ENCODE peak calls at places on chromosomes 1 and 21, in seven cellular contexts. X, C, I, O, P, Z and Y are unnamed samples.

GRCh38 chr1:117657031-117657430 is 51.2 kb downstream of the TENT5C start:
- DNase-seq in X (no peak), Z (no peak), C (peak; percentile 45), P (peak; percentile 84), O (no peak), I (no peak), Y (no peak)

GRCh38 chr1:10733967-10734366 is 62.5 kb downstream of the CASZ1 start:
- DNase-seq in Z (no peak), X (no peak), I (no peak), O (no peak), C (no peak), P (no peak), Y (no peak)

GRCh38 chr1:51073456-51073855 is 28.6 kb upstream of the C1orf185 start:
- DNase-seq in C (no peak), Z (no peak), O (no peak), X (peak; percentile 30), P (no peak), I (no peak), Y (no peak)

GRCh38 chr1:62687903-62688686 is at the start of gene DOCK7:
- DNase-seq in X (peak; percentile 34), Z (peak; percentile 53), O (peak; percentile 47), P (peak; percentile 83), C (no peak), I (peak; percentile 90), Y (peak; percentile 31)

GRCh38 chr1:98210064-98210463 is 289.2 kb upstream of the DPYD start:
- DNase-seq in Z (no peak), P (peak; percentile 96), X (no peak), O (no peak), I (no peak), C (peak; percentile 17), Y (no peak)

GRCh38 chr21:40902299-40902698 is 55.3 kb upstream of the DSCAM start:
- DNase-seq in C (no peak), P (no peak), O (no peak), X (peak; percentile 98), I (no peak), Z (no peak), Y (no peak)

GRCh38 chr1:42017259-42017658 is 98.5 kb upstream of the HIVEP3 start:
- DNase-seq in Z (no peak), O (no peak), P (no peak), X (no peak), I (no peak), C (no peak), Y (no peak)

GRCh38 chr1:44646711-44647110 is 27.6 kb downstream of the TMEM53 start:
- DNase-seq in I (no peak), O (no peak), Z (no peak), P (no peak), X (no peak), C (no peak), Y (no peak)

GRCh38 chr1:79042117-79042516 is 35.6 kb upstream of the ADGRL4 start:
- DNase-seq in C (no peak), P (peak; percentile 61), Z (no peak), O (no peak), I (no peak), X (no peak), Y (no peak)

GRCh38 chr21:45834821-45835293 is 146.7 kb upstream of the COL6A1 start:
- DNase-seq in O (no peak), P (no peak), X (no peak), C (no peak), I (no peak), Z (no peak), Y (no peak)

GRCh38 chr1:234656070-234656875 is 46.3 kb upstream of the IRF2BP2 start:
- DNase-seq in I (no peak), O (no peak), Z (no peak), X (no peak), P (no peak), C (no peak), Y (no peak)

GRCh38 chr1:19010995-19011696 is 54.7 kb upstream of the IFFO2 start:
- DNase-seq in X (no peak), O (peak; percentile 25), I (no peak), P (peak; percentile 99), C (peak; percentile 94), Z (peak; percentile 52), Y (no peak)

GRCh38 chr1:236502579-236502971 is 21.2 kb upstream of the LGALS8 start:
- DNase-seq in O (no peak), Z (no peak), C (no peak), P (peak; percentile 50), X (no peak), I (no peak), Y (no peak)

GRCh38 chr1:66207484-66207883 is 326.5 kb upstream of the SGIP1 start:
- DNase-seq in X (no peak), I (no peak), P (peak; percentile 52), O (no peak), C (peak; percentile 67), Z (no peak), Y (no peak)

GRCh38 chr1:169105087-169105433 is 1.4 kb upstream of the ATP1B1 start:
- DNase-seq in C (no peak), X (no peak), I (no peak), Z (no peak), O (no peak), P (no peak), Y (no peak)

GRCh38 chr1:41436281-41437010 is 48.0 kb downstream of the EDN2 start:
- DNase-seq in X (no peak), I (no peak), Z (no peak), O (no peak), P (no peak), C (no peak), Y (no peak)

GRCh38 chr1:222739465-222739864 is 2.5 kb downstream of the FAM177B start:
- DNase-seq in X (no peak), O (no peak), P (no peak), Z (no peak), C (no peak), I (no peak), Y (no peak)

GRCh38 chr1:76501136-76501535 is 366.1 kb upstream of the ST6GALNAC5 start:
- DNase-seq in O (no peak), C (no peak), X (no peak), Z (no peak), P (no peak), I (no peak), Y (no peak)

GRCh38 chr1:47682198-47682597 is 244.4 kb downstream of the FOXD2 start:
- DNase-seq in P (no peak), O (no peak), C (no peak), I (no peak), Z (no peak), X (no peak), Y (no peak)

GRCh38 chr1:232667094-232667780 is 37.3 kb upstream of the SIPA1L2 start:
- DNase-seq in I (no peak), O (no peak), X (no peak), P (no peak), C (no peak), Z (no peak), Y (no peak)

GRCh38 chr1:165884690-165885304 is 57.4 kb downstream of the UCK2 start:
- DNase-seq in Z (no peak), C (no peak), X (no peak), P (no peak), O (no peak), I (no peak), Y (no peak)

GRCh38 chr1:16208270-16208987 is 4.0 kb downstream of the ARHGEF19 start:
- DNase-seq in P (peak; percentile 52), C (no peak), O (no peak), I (no peak), X (peak; percentile 65), Z (no peak), Y (no peak)

GRCh38 chr1:198024782-198025181 is 107.6 kb downstream of the LHX9 start:
- DNase-seq in I (no peak), Z (no peak), P (peak; percentile 25), O (no peak), C (no peak), X (no peak), Y (no peak)

GRCh38 chr1:20411196-20411980 is 74.6 kb downstream of the CAMK2N1 start:
- DNase-seq in I (no peak), Z (no peak), X (no peak), P (peak; percentile 98), C (peak; percentile 86), O (no peak), Y (no peak)

GRCh38 chr1:156912861-156913808 is 7.3 kb upstream of the LRRC71 start:
- DNase-seq in C (no peak), P (no peak), X (peak; percentile 69), Z (no peak), O (no peak), I (peak; percentile 44), Y (no peak)